ENCODE peak calls at places on chromosomes 7 and 10, in four cellular contexts. A, T, F and S are unnamed samples. For H3K4me1, the result is how much of the 10 kb centered on the place peaks cover.

GRCh38 chr7:29017666-29018065 is 59.5 kb upstream of the TRIL start:
- DNase-seq in A (no peak), T (no peak), F (no peak), S (no peak)

GRCh38 chr7:85634951-85635350 is 448.1 kb upstream of the SEMA3D start:
- DNase-seq in A (no peak), T (no peak), F (no peak), S (no peak)

GRCh38 chr7:138370956-138371355 is 89.1 kb upstream of the TRIM24 start:
- DNase-seq in A (no peak), T (no peak), F (no peak), S (no peak)

GRCh38 chr10:89091501-89091900 is 100.9 kb downstream of the FAS start:
- DNase-seq in A (no peak), T (no peak), F (no peak), S (no peak)

GRCh38 chr7:25622716-25623115 is 394.4 kb upstream of the NPVF start:
- DNase-seq in A (no peak), T (no peak), F (no peak), S (no peak)

GRCh38 chr7:146655928-146656797 is 539.6 kb downstream of the CNTNAP2 start:
- DNase-seq in A (no peak), T (no peak), F (no peak), S (no peak)

GRCh38 chr7:119996634-119997033 is 276.3 kb upstream of the KCND2 start:
- DNase-seq in A (no peak), T (no peak), F (no peak), S (no peak)

GRCh38 chr7:45106820-45107219 is 4.7 kb downstream of the TBRG4 start:
- DNase-seq in A (no peak), T (no peak), F (no peak), S (no peak)

GRCh38 chr7:70432567-70433001 is 699.4 kb upstream of the GALNT17 start:
- DNase-seq in A (no peak), T (no peak), F (no peak), S (no peak)

GRCh38 chr10:52599586-52600200 is 172.9 kb downstream of the MBL2 start:
- DNase-seq in A (no peak), T (no peak), F (no peak), S (no peak)

GRCh38 chr7:24715171-24715570 is 42.1 kb downstream of the GSDME start:
- DNase-seq in A (no peak), T (peak), F (no peak), S (no peak)

GRCh38 chr7:699260-700170 is 27.0 kb upstream of the DNAAF5 start:
- DNase-seq in A (no peak), T (no peak), F (no peak), S (no peak)

GRCh38 chr7:82413237-82413636 is 30.3 kb downstream of the CACNA2D1 start:
- DNase-seq in A (no peak), T (no peak), F (no peak), S (no peak)

GRCh38 chr7:40432046-40432445 is 297.2 kb downstream of the SUGCT start:
- DNase-seq in A (no peak), T (no peak), F (no peak), S (no peak)

GRCh38 chr10:110600487-110601101 is 33.1 kb downstream of the SMC3 start:
- DNase-seq in A (peak), T (peak), F (peak), S (no peak)

GRCh38 chr10:3852147-3852904 is 67.3 kb upstream of the KLF6 start:
- DNase-seq in A (peak), T (no peak), F (peak), S (peak)

GRCh38 chr10:112811741-112812551 is 138.1 kb upstream of the TCF7L2 start:
- DNase-seq in A (peak), T (no peak), F (no peak), S (peak)

GRCh38 chr7:13262929-13263530 is 575.6 kb downstream of the ARL4A start:
- DNase-seq in A (peak), T (peak), F (no peak), S (no peak)

GRCh38 chr7:73976761-73977625 is 51.0 kb upstream of the ELN start:
- DNase-seq in A (no peak), T (no peak), F (no peak), S (no peak)

GRCh38 chr7:1537631-1538412 is 7.3 kb downstream of the MAFK start:
- DNase-seq in A (peak), T (no peak), F (no peak), S (peak)

GRCh38 chr7:140229101-140229525 is 52.3 kb upstream of the KDM7A start:
- DNase-seq in A (no peak), T (no peak), F (no peak), S (no peak)

GRCh38 chr7:41027428-41028115 is 675.3 kb downstream of the INHBA start:
- DNase-seq in A (peak), T (no peak), F (no peak), S (no peak)

GRCh38 chr7:66181845-66182244 is 23.3 kb upstream of the TPST1 start:
- DNase-seq in A (no peak), T (no peak), F (no peak), S (no peak)

GRCh38 chr7:86972072-86972471 is 87.4 kb downstream of the ELAPOR2 start:
- DNase-seq in A (peak), T (no peak), F (no peak), S (no peak)

GRCh38 chr7:113030489-113030888 is 56.1 kb downstream of the GPR85 start:
- DNase-seq in A (no peak), T (no peak), F (no peak), S (no peak)

GRCh38 chr10:105464961-105465360 is 823.9 kb downstream of the SORCS3 start:
- DNase-seq in A (no peak), T (no peak), F (no peak), S (no peak)

GRCh38 chr7:129836983-129837382 is 115.8 kb downstream of the UBE2H start:
- DNase-seq in A (no peak), T (no peak), F (no peak), S (no peak)

GRCh38 chr7:35289376-35289775 is 35.5 kb upstream of the TBX20 start:
- DNase-seq in A (no peak), T (no peak), F (no peak), S (no peak)

GRCh38 chr7:3780525-3780924 is 479.5 kb downstream of the SDK1 start:
- DNase-seq in A (no peak), T (no peak), F (no peak), S (no peak)

GRCh38 chr7:122303971-122304603 is 463 bp downstream of the FEZF1 start:
- DNase-seq in A (no peak), T (no peak), F (no peak), S (no peak)

GRCh38 chr7:141001561-141001960 is 13.2 kb downstream of the MRPS33 start:
- DNase-seq in A (no peak), T (no peak), F (no peak), S (no peak)

GRCh38 chr10:733086-733485 is 43.6 kb upstream of the DIP2C start:
- DNase-seq in A (no peak), T (no peak), F (no peak), S (no peak)
- TF ChIP-seq CTCF in A (no peak), T (no peak), F (no peak), S (no peak)

GRCh38 chr10:44982496-44982895 is 3.9 kb upstream of the DEPP1 start:
- DNase-seq in A (no peak), T (no peak), F (no peak), S (peak)

GRCh38 chr10:44981172-44982113 is 2.8 kb upstream of the DEPP1 start:
- DNase-seq in A (peak), T (no peak), F (no peak), S (peak)

GRCh38 chr10:44983066-44983894 is 4.7 kb upstream of the DEPP1 start:
- DNase-seq in A (no peak), T (no peak), F (no peak), S (peak)

GRCh38 chr10:44980309-44981171 is 1.9 kb upstream of the DEPP1 start:
- DNase-seq in A (no peak), T (no peak), F (no peak), S (no peak)

GRCh38 chr10:44982114-44982460 is 3.5 kb upstream of the DEPP1 start:
- DNase-seq in A (no peak), T (no peak), F (no peak), S (peak)
- H3K4me1 ChIP-seq in A (half or more), T (under half), F (under half), S (half or more)

GRCh38 chr7:134613623-134614347 is 32.9 kb upstream of the BPGM start:
- DNase-seq in A (peak), T (no peak), F (no peak), S (no peak)
- TF ChIP-seq CTCF in A (no peak), T (no peak), F (no peak), S (no peak)

GRCh38 chr7:116425647-116426209 is 73.8 kb upstream of the CAV2 start:
- DNase-seq in A (no peak), T (no peak), F (no peak), S (no peak)

GRCh38 chr7:116426428-116427156 is 72.9 kb upstream of the CAV2 start:
- DNase-seq in A (peak), T (no peak), F (no peak), S (no peak)

GRCh38 chr7:116421298-116421697 is 78.2 kb upstream of the CAV2 start:
- DNase-seq in A (peak), T (no peak), F (no peak), S (no peak)

GRCh38 chr7:116422651-116423050 is 76.9 kb upstream of the CAV2 start:
- DNase-seq in A (no peak), T (no peak), F (no peak), S (no peak)

DNA sequence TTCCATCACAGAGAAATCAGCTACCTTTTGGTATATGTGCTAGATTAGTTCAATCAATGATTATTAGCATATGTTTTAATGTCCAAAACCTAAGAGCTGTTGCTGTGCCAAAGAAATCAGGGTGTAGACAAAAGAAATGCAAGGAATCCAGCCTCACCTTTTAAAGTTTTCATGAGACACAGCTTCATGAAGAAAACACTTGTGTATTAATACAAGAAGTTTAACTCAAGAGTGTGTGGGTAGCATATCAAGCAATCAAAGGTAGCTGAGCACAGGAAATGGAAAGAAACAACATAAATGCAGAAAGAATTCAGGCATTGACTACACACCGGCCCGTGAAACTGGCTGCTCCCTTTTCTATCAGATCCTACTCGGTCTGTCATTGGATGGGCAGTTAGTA is 76.0 kb upstream of the CAV2 start:
- DNase-seq in A (no peak), T (no peak), F (no peak), S (no peak)
- H3K4me1 ChIP-seq in A (half or more), T (under half), F (under half), S (under half)

DNA sequence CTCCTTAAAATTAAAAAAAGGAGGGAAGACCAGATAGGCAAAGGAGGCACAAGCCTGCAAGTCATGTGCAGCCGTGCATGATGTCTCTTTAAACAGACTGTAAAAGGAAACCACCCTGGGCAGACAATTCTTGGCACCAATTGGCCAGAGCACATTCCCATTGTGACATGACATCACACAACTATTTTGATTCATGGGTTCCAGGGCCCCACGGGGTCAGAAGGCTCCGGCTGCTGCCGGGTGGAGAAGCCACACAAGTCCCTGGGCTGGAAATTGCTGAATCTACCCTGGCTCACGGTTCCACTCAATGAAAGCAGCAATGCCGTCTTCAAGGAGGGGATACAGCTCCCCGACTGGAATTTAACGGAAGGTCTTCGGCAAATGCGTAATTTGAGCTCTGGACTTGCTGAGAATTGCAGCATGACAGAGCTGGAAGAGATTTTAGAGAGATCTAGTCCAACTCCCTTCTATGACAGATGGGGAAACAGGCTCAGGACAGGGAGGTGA is 140.5 kb downstream of the PRKAG2 start:
- DNase-seq in A (peak), T (no peak), F (no peak), S (no peak)
- TF ChIP-seq CTCF in A (no peak), T (no peak), F (no peak), S (peak)

DNA sequence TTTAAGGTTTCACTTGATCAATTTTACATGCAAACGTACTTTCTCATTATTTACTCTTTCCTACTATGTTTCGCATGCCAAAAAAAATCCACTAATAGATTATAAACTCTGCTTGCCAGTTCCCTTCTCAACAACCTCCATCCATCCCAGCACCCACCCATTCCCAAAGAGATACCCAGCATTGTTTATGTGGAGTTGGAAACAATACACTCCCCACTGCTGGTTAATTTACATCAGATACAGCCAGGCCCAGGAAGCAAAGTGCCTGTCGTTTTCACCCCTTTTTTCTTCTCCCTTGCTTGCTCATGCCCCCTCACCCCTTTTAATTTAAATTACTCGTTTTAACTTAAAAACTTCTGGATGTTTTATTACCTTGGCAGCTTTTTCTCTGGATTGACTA is 59.9 kb downstream of the HIBADH start:
- DNase-seq in A (no peak), T (no peak), F (no peak), S (no peak)
- H3K4me1 ChIP-seq in A (half or more), T (under half), F (under half), S (under half)

DNA sequence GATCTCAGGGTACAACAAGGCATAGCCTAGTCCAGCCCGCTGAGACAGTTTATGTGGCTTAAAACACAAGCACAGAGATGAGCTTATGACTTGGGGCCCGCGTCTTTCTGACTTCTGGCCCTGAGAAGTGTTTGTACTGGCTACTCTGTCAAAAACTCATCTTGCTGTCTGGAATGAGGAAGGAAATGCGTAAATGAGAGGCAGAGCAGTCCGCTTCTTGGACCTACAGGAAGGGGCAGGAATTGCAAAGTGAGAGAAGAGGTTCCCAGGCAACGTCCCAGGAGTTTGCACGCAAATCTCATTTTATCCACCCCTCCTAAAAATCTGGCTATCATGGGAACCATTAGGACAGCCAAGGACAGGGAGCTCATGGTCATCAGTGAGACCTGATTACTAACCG is 5.5 kb downstream of the ANXA11 start:
- DNase-seq in A (peak), T (no peak), F (no peak), S (no peak)
- TF ChIP-seq CTCF in A (no peak), T (no peak), F (no peak), S (peak)

GRCh38 chr7:101818699-101819071 is 1.3 kb downstream of the CUX1 start:
- DNase-seq in A (no peak), T (no peak), F (no peak), S (no peak)
- H3K4me1 ChIP-seq in A (under half), T (half or more), F (under half), S (under half)